ENCODE peak calls at places on chromosomes 11 and 22, in eight cellular contexts. L is lower lobe of right lung; P is naive thymus-derived CD4-positive, alpha-beta T cell; E is left ventricle myocardium inferior; N is IMR-90; X is CD8-positive, alpha-beta memory T cell; Q is HCT116; V is A673. U is an unnamed sample. For H3K4me1, the result is how much of the 10 kb centered on the place peaks cover.

GRCh38 chr11:93000511-93001476 is 31.3 kb downstream of the MTNR1B start:
- DNase-seq in P (no peak), X (no peak), L (no peak), N (peak), Q (peak), V (no peak), E (no peak), U (no peak)

GRCh38 chr11:73194034-73194507 is 24.0 kb upstream of the P2RY2 start:
- DNase-seq in Q (no peak), N (no peak), L (no peak), X (no peak), V (no peak), P (no peak), E (no peak), U (no peak)

GRCh38 chr11:124971810-124972209 is 17.8 kb downstream of the CCDC15 start:
- DNase-seq in V (no peak), X (no peak), N (peak), Q (no peak), P (no peak), E (no peak), L (no peak), U (no peak)

GRCh38 chr11:125372911-125373310 is 123.2 kb downstream of the FEZ1 start:
- DNase-seq in X (no peak), V (no peak), P (no peak), N (no peak), L (no peak), E (no peak), Q (no peak), U (no peak)

GRCh38 chr11:10117709-10118341 is 176.2 kb downstream of the SBF2 start:
- DNase-seq in X (no peak), Q (no peak), L (no peak), N (peak), P (no peak), E (no peak), V (no peak), U (no peak)

GRCh38 chr11:43012606-43013005 is 299.2 kb upstream of the API5 start:
- DNase-seq in N (no peak), E (no peak), V (no peak), X (no peak), P (no peak), Q (no peak), L (no peak), U (no peak)

GRCh38 chr11:16598906-16599305 is 139.5 kb upstream of the C11orf58 start:
- DNase-seq in N (no peak), V (no peak), E (no peak), X (no peak), Q (no peak), L (no peak), P (no peak), U (no peak)

GRCh38 chr11:112961751-112962747 is 829 bp downstream of the NCAM1 start:
- DNase-seq in V (peak), P (no peak), X (no peak), Q (no peak), L (peak), N (no peak), E (peak), U (peak)

GRCh38 chr11:69344570-69345145 is 50.7 kb downstream of the MYEOV start:
- DNase-seq in P (no peak), X (no peak), L (no peak), E (no peak), N (no peak), Q (no peak), V (peak), U (no peak)

GRCh38 chr11:17608830-17609229 is 61.8 kb downstream of the OTOG start:
- DNase-seq in Q (no peak), L (no peak), X (no peak), P (no peak), E (no peak), N (no peak), V (no peak), U (no peak)

GRCh38 chr11:34840736-34841386 is 75.3 kb downstream of the APIP start:
- DNase-seq in L (no peak), X (no peak), E (no peak), V (peak), P (peak), Q (peak), N (peak), U (no peak)

GRCh38 chr22:23204541-23205157 is 24.3 kb downstream of the BCR start:
- DNase-seq in P (no peak), L (peak), N (no peak), Q (no peak), V (no peak), E (peak), X (no peak), U (peak)

GRCh38 chr11:112538529-112538928 is 277.9 kb upstream of the PLET1 start:
- DNase-seq in V (no peak), L (no peak), Q (no peak), P (no peak), N (no peak), E (no peak), X (no peak), U (no peak)

DNA sequence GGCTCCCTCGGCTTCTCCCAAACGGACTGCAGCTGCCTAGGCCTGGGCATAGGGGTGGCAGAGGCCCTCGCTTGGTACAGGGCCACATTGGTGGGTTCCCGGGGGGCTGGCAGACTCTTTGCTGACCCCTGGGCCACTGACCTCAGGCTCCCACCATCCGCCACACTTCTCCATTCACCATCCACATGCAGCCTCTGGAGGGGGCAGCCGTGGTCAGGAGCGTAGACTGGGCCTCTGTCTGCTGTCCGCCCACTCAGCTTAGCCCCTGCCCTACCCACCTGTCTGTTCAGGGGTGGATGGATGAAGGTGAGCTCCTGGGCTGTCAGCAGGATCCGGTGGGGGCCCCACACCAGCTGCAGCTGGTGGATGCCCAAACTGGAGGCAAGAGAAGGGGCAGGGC is 45.7 kb upstream of the LRRC32 start:
- DNase-seq in E (no peak), X (no peak), P (no peak), Q (no peak), V (no peak), L (no peak), N (no peak), U (no peak)
- H3K4me1 ChIP-seq in E (under half), X (under half), P (under half), Q (under half), V (under half), L (under half), N (under half), U (under half)

GRCh38 chr11:13778345-13778744 is 109.9 kb downstream of the FAR1 start:
- DNase-seq in N (no peak), L (no peak), V (no peak), E (no peak), Q (no peak), X (no peak), P (no peak), U (no peak)

GRCh38 chr11:13781153-13781552 is 112.7 kb downstream of the FAR1 start:
- DNase-seq in E (no peak), V (no peak), N (no peak), P (no peak), Q (no peak), X (no peak), L (no peak), U (no peak)

GRCh38 chr11:13775471-13775870 is 107.0 kb downstream of the FAR1 start:
- DNase-seq in N (no peak), Q (no peak), X (no peak), E (no peak), P (no peak), L (no peak), V (no peak), U (no peak)

GRCh38 chr11:13776134-13776815 is 107.8 kb downstream of the FAR1 start:
- DNase-seq in E (no peak), L (no peak), P (peak), N (no peak), V (no peak), Q (peak), X (peak), U (no peak)

DNA sequence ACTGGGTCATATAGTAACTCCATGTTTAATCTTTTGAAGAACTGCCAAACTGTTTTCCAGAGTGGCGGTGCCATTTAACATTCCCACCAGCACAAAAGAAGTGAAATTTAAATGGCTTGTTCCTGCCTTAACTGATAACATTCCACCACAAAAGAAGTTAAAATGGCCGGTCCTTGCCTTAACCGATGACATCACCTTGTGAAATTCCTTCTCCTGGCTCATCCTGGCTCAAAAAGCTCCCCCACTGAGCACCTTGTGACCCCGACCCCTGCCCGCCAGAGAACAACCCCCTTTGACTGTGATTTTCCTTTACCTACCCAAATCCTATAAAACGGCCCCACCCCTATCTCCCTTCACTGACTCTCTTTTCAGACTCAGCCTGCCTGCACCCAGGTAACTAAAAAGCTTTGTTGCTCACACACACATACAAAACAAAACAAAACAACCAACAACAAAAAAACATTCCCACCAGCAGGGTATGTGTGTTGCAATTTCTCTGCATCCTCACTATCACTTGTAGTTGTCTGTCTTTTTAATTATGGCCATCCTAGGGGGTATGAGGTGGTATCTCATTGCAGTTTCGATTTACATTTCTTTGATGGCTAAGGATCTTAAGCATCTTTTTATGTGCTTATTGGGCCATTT is 109.0 kb downstream of the FAR1 start:
- DNase-seq in Q (no peak), X (no peak), V (no peak), L (no peak), E (no peak), P (no peak), N (no peak), U (no peak)
- H3K4me1 ChIP-seq in Q (under half), X (under half), V (under half), L (under half), E (under half), P (under half), N (under half), U (under half)

DNA sequence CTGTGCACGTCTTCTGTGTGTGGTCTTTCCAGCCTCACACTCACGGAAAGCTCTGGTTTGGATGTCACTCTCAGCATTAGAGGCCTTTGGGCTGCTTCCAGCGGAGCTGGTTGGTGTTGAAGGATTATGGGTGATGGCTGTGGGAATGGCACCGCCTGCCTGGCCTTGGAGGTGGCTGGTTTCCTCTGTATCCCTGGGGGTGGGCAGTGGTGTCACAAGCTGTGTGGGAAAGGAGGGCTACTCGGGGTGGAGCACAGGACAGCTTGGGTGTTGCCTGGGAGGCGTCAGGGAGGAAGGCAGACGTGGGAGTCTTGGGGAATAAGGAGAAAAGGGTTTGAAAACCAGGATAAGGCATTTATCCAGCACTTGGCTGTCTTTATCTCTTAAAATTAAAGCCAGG is 71.8 kb downstream of the ADAMTS15 start:
- DNase-seq in P (no peak), X (no peak), N (no peak), V (no peak), Q (no peak), L (no peak), E (peak), U (no peak)
- H3K4me1 ChIP-seq in P (under half), X (under half), N (under half), V (under half), Q (under half), L (under half), E (half or more), U (under half)

DNA sequence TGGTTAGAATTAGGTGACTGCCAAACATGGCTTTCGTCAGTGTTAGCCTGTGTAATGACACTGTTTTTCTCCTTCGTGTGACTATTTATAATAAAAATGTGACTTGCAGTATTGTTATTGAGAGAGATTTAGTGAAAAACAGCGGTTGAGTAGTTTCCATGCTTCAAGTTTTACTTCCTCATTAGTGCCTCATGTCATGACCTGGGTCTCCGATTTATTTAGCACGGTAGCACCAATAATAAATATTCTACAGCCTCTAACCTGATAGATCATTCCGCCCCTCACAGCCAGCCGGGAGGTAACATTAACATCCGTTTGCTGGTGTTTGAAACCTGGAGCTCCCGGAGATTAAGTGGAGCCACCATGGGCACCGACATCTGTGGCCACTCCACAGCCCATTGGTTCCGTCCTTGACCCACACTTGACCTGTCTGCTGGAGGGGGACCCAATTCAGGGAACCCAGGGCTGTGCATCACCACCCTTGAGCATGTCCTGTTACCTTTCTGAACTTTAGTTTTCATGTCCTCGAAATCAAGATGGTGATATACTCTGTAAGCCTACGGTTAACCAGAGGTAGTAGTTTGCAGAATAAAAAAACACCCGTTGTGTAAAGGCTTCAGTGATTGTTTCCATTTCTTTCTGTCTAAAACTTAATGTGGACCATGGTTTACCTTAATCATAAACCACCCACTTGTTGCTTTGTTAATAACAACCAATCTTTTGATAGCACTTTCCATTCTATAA is 104.1 kb downstream of the ATXN10 start:
- DNase-seq in V (no peak), P (no peak), L (no peak), X (no peak), Q (no peak), E (no peak), N (no peak), U (no peak)
- H3K4me1 ChIP-seq in V (under half), P (under half), L (under half), X (under half), Q (under half), E (under half), N (under half), U (under half)

DNA sequence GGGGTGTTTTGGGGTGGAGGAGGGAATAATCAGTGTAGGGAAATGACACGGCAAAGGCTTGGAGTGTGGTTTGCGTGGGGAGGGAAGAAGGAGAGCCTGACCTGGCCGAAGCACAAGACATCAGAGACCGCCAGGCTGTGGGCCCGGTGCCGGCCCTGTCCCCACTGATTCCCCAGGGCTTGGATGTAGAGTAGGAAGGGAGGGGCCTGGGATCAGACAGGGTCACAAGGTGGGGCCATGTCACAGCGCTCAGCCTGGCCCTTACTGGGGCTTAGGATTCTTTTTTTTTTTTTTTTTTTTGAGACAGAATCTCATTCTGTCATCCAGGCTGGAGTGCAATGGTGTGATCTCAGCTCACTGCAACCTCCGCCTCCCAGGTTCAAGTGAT is 9.8 kb downstream of the PICK1 start:
- DNase-seq in Q (no peak), V (no peak), P (no peak), L (no peak), N (no peak), E (no peak), X (no peak), U (no peak)
- H3K4me1 ChIP-seq in Q (under half), V (under half), P (under half), L (under half), N (under half), E (half or more), X (under half), U (under half)

GRCh38 chr22:45505991-45506743 is 3.5 kb downstream of the FBLN1 start:
- DNase-seq in P (no peak), E (peak), L (no peak), V (no peak), N (no peak), X (no peak), Q (no peak), U (no peak)

GRCh38 chr22:45502215-45503070 is at the start of gene FBLN1:
- DNase-seq in P (no peak), N (no peak), Q (no peak), X (no peak), V (peak), L (peak), E (peak), U (peak)

GRCh38 chr22:45503816-45504702 is 1.4 kb downstream of the FBLN1 start:
- DNase-seq in X (no peak), P (no peak), E (no peak), N (peak), V (peak), L (peak), Q (no peak), U (no peak)

GRCh38 chr22:45504703-45505341 is 2.1 kb downstream of the FBLN1 start:
- DNase-seq in N (peak), L (no peak), X (no peak), V (peak), Q (no peak), P (no peak), E (peak), U (no peak)

DNA sequence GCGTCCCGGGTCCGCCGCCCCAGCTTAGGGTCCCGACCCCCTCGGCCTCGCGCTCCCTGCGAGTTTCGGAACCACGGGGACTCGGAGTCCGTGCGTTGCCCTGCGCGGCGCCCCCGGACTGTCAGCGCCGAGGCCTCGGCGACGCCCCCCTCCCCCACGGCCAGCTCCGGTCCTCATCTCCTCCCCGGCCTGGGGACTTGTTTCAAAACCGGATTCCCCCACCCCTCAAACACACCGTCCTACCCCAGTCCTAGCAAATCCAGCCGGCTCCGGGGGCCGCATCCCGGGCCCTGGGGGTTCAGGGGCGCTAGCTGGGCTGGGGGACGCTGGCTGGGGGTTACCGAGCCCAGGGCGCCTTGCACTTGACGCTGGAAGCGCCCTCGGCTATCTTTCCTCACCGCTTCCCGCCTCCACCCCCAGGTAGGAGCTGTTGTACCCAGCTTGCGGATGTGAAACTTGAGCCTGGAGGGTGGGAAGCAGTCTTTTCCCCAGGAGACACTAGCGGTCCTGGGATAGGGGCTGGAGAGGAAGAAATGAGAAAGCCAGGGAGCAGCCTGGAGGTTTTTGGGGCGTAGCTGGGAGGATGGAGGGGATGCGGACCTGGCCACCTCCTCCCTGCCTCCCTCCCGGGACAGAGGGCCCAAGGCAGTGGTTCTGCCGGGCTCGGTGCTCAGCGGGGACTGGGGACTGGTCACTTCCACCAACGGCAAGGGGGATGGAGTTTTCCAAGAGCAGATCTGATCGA is 560 bp downstream of the FBLN1 start:
- DNase-seq in X (no peak), E (no peak), L (peak), V (peak), N (no peak), P (no peak), Q (no peak), U (no peak)
- H3K4me1 ChIP-seq in X (under half), E (under half), L (under half), V (under half), N (under half), P (under half), Q (under half), U (under half)